ENCODE peak calls at places on chromosomes 11 and 22, in four cellular contexts. T, E, V and R are unnamed samples.

GRCh38 chr22:49294656-49295464 is 532.8 kb downstream of the BRD1 start:
- DNase-seq in T (no peak), E (no peak), V (no peak), R (no peak)

GRCh38 chr22:38788417-38788816 is 5.5 kb downstream of the DNAL4 start:
- DNase-seq in T (no peak), E (peak), V (peak), R (no peak)

GRCh38 chr11:73372371-73372993 is 3.7 kb upstream of the RELT start:
- DNase-seq in T (no peak), E (peak), V (no peak), R (no peak)

GRCh38 chr22:35630387-35630793 is 13.3 kb upstream of the MB start:
- DNase-seq in T (no peak), E (peak), V (no peak), R (no peak)

GRCh38 chr11:1345752-1346513 is 36.5 kb upstream of the TOLLIP start:
- DNase-seq in T (no peak), E (no peak), V (no peak), R (no peak)

GRCh38 chr11:66418986-66419308 is 1.9 kb upstream of the NPAS4 start:
- DNase-seq in T (no peak), E (no peak), V (no peak), R (no peak)

GRCh38 chr22:38549106-38549884 is 20.7 kb downstream of the DMC1 start:
- DNase-seq in T (no peak), E (no peak), V (no peak), R (no peak)

GRCh38 chr11:100727410-100727809 is 40.3 kb downstream of the ARHGAP42 start:
- DNase-seq in T (no peak), E (no peak), V (no peak), R (no peak)

GRCh38 chr11:13480198-13480597 is 15.6 kb downstream of the PTH start:
- DNase-seq in T (peak), E (no peak), V (no peak), R (no peak)

GRCh38 chr22:39316440-39317083 is 2.9 kb downstream of the RPL3 start:
- DNase-seq in T (peak), E (peak), V (peak), R (peak)

GRCh38 chr11:110870816-110871522 is 158.7 kb upstream of the ARHGAP20 start:
- DNase-seq in T (no peak), E (no peak), V (no peak), R (no peak)

GRCh38 chr11:11146830-11147229 is 206.2 kb downstream of the CSNK2A3 start:
- DNase-seq in T (no peak), E (no peak), V (no peak), R (no peak)

GRCh38 chr11:114185436-114185835 is 110.8 kb upstream of the NNMT start:
- DNase-seq in T (no peak), E (no peak), V (no peak), R (no peak)

GRCh38 chr11:13008625-13009475 is at the start of gene RASSF10:
- DNase-seq in T (no peak), E (no peak), V (peak), R (peak)

GRCh38 chr11:72225411-72225951 is 914 bp downstream of the INPPL1 start:
- DNase-seq in T (no peak), E (peak), V (peak), R (no peak)

GRCh38 chr11:74936087-74936486 is 12.8 kb downstream of the XRRA1 start:
- DNase-seq in T (no peak), E (no peak), V (peak), R (no peak)

GRCh38 chr11:72553748-72554147 is 119.4 kb upstream of the CLPB start:
- DNase-seq in T (no peak), E (no peak), V (no peak), R (no peak)

GRCh38 chr11:75024068-75024449 is 35.3 kb downstream of the NEU3 start:
- DNase-seq in T (no peak), E (no peak), V (no peak), R (no peak)

GRCh38 chr22:20567993-20568417 is 60.6 kb downstream of the MED15 start:
- DNase-seq in T (no peak), E (peak), V (no peak), R (no peak)

GRCh38 chr11:8337115-8337386 is 73.4 kb upstream of the LMO1 start:
- DNase-seq in T (no peak), E (no peak), V (no peak), R (no peak)

GRCh38 chr11:87967459-87967858 is 207.8 kb downstream of the RAB38 start:
- DNase-seq in T (no peak), E (no peak), V (no peak), R (no peak)

GRCh38 chr22:47357086-47357485 is 594.6 kb downstream of the TBC1D22A start:
- DNase-seq in T (no peak), E (no peak), V (no peak), R (no peak)

GRCh38 chr22:24370426-24370825 is 57.0 kb upstream of the ADORA2A start:
- DNase-seq in T (no peak), E (no peak), V (no peak), R (no peak)